ENCODE peak calls at places on chromosomes 4 and X, in six cellular contexts. Y, A, I, F, G and E are unnamed samples.
A peak's percentile ranks its signal among the peaks of the same experiment; 100 is the strongest.

GRCh38 chrX:52934704-52935468 is 23.4 kb downstream of the FAM156A start:
- DNase-seq in I (peak; percentile 86), Y (peak; percentile 93), F (peak; percentile 91), A (peak; percentile 97), G (peak; percentile 97), E (peak; percentile 88)

GRCh38 chrX:27796640-27797257 is 11.0 kb upstream of the MAGEB10 start:
- DNase-seq in A (no peak), G (no peak), F (no peak), Y (no peak), I (no peak), E (no peak)

GRCh38 chr4:7124643-7125442 is 57.0 kb upstream of the GRPEL1 start:
- DNase-seq in Y (peak; percentile 27), F (no peak), G (no peak), I (peak; percentile 68), A (no peak), E (no peak)

GRCh38 chr4:76513517-76513916 is 78.5 kb downstream of the SHROOM3 start:
- DNase-seq in I (no peak), G (no peak), F (no peak), A (no peak), Y (no peak), E (no peak)

GRCh38 chr4:25457053-25457715 is 80.1 kb downstream of the ANAPC4 start:
- DNase-seq in Y (no peak), G (no peak), F (no peak), A (no peak), I (no peak), E (no peak)

GRCh38 chr4:184347251-184348239 is 126.8 kb downstream of the IRF2 start:
- DNase-seq in I (no peak), Y (peak; percentile 80), G (no peak), F (peak; percentile 49), A (no peak), E (no peak)

GRCh38 chr4:56757270-56757746 is 64.2 kb downstream of the SPINK2 start:
- DNase-seq in G (no peak), A (no peak), Y (peak; percentile 37), F (no peak), I (no peak), E (no peak)

GRCh38 chr4:89056953-89057398 is at the start of gene FAM13A:
- DNase-seq in F (peak; percentile 90), Y (peak; percentile 87), I (peak; percentile 92), A (peak; percentile 16), G (peak; percentile 32), E (peak; percentile 23)

GRCh38 chrX:118971552-118971951 is 2.9 kb upstream of the LONRF3 start:
- DNase-seq in F (no peak), A (no peak), G (no peak), Y (no peak), I (no peak), E (no peak)

GRCh38 chr4:186765138-186765537 is 41.5 kb upstream of the FAT1 start:
- DNase-seq in G (no peak), I (no peak), A (no peak), Y (peak; percentile 85), F (no peak), E (no peak)

GRCh38 chr4:152168960-152169616 is 366.8 kb downstream of the FBXW7 start:
- DNase-seq in A (no peak), F (no peak), Y (no peak), G (no peak), I (no peak), E (no peak)

GRCh38 chr4:53267026-53267425 is 98.8 kb downstream of the SCFD2 start:
- DNase-seq in I (no peak), Y (no peak), F (no peak), G (no peak), A (no peak), E (no peak)

GRCh38 chrX:102957751-102958150 is 20.7 kb downstream of the RAB40AL start:
- DNase-seq in G (no peak), F (no peak), A (no peak), Y (no peak), I (no peak), E (no peak)

GRCh38 chr4:75172551-75172950 is 239.6 kb downstream of the PARM1 start:
- DNase-seq in F (no peak), Y (no peak), A (no peak), I (no peak), G (no peak), E (no peak)

GRCh38 chr4:35556387-35556786 is 687.9 kb downstream of the ARAP2 start:
- DNase-seq in F (no peak), Y (no peak), I (peak; percentile 1), G (no peak), A (no peak), E (no peak)

GRCh38 chr4:27604692-27605091 is 744.1 kb downstream of the STIM2 start:
- DNase-seq in Y (no peak), A (no peak), F (no peak), I (no peak), G (no peak), E (no peak)

GRCh38 chr4:78524009-78524408 is 27.6 kb upstream of the ANXA3 start:
- DNase-seq in Y (no peak), F (no peak), A (no peak), I (no peak), G (no peak), E (no peak)

GRCh38 chr4:96009720-96010119 is 169.8 kb downstream of the PDHA2 start:
- DNase-seq in G (no peak), A (no peak), I (no peak), Y (no peak), F (no peak), E (no peak)

GRCh38 chr4:119589165-119589564 is 39.4 kb downstream of the PDE5A start:
- DNase-seq in I (no peak), Y (no peak), A (no peak), F (no peak), G (no peak), E (no peak)

GRCh38 chr4:114601304-114602052 is 2.9 kb downstream of the UGT8 start:
- DNase-seq in A (no peak), F (peak; percentile 69), Y (no peak), G (no peak), I (peak; percentile 37), E (no peak)

GRCh38 chr4:76879731-76880364 is 18.1 kb downstream of the SOWAHB start:
- DNase-seq in I (no peak), F (no peak), A (no peak), Y (no peak), G (no peak), E (no peak)

GRCh38 chr4:41507292-41507933 is 30.5 kb upstream of the LIMCH1 start:
- DNase-seq in I (no peak), F (no peak), Y (no peak), A (no peak), G (no peak), E (no peak)

GRCh38 chr4:187603093-187603395 is 392.5 kb upstream of the ZFP42 start:
- DNase-seq in Y (no peak), A (no peak), G (no peak), F (no peak), I (no peak), E (no peak)

GRCh38 chrX:14476169-14476568 is 53.2 kb upstream of the GLRA2 start:
- DNase-seq in F (peak; percentile 41), A (no peak), G (no peak), Y (peak; percentile 26), I (no peak), E (no peak)

GRCh38 chr4:26020896-26021295 is 106.9 kb downstream of the SMIM20 start:
- DNase-seq in I (no peak), Y (no peak), A (no peak), F (no peak), G (no peak), E (no peak)

GRCh38 chr4:99633772-99634171 is 23.9 kb downstream of the C4orf54 start:
- DNase-seq in I (peak; percentile 69), Y (no peak), F (no peak), G (no peak), A (no peak), E (no peak)